ENCODE peak calls at places on chromosomes 4 and X, in six cellular contexts. One of them, this sample, is unnamed.

GRCh38 chr4:33625762-33626161 is 2618.6 kb downstream of the ARAP2 start:
- DNase-seq in left kidney: peak
- DNase-seq in CD8-positive, alpha-beta T cell: no peak
- DNase-seq in iris pigment epithelial cell: no peak
- DNase-seq in NCI-H2081: peak
- DNase-seq in putamen: no peak
- DNase-seq in this sample: no peak

GRCh38 chr4:142976482-142976881 is 130.4 kb upstream of the INPP4B start:
- DNase-seq in left kidney: no peak
- DNase-seq in CD8-positive, alpha-beta T cell: no peak
- DNase-seq in iris pigment epithelial cell: no peak
- DNase-seq in NCI-H2081: no peak
- DNase-seq in putamen: no peak
- DNase-seq in this sample: no peak

GRCh38 chr4:155604718-155605601 is 61.7 kb upstream of the GUCY1A1 start:
- DNase-seq in left kidney: no peak
- DNase-seq in CD8-positive, alpha-beta T cell: no peak
- DNase-seq in iris pigment epithelial cell: peak
- DNase-seq in NCI-H2081: no peak
- DNase-seq in putamen: no peak
- DNase-seq in this sample: no peak

GRCh38 chr4:88591787-88592599 is at the start of gene HERC3:
- DNase-seq in left kidney: peak
- DNase-seq in CD8-positive, alpha-beta T cell: peak
- DNase-seq in iris pigment epithelial cell: peak
- DNase-seq in NCI-H2081: peak
- DNase-seq in putamen: peak
- DNase-seq in this sample: no peak

GRCh38 chr4:186772936-186773335 is 49.3 kb upstream of the FAT1 start:
- DNase-seq in left kidney: no peak
- DNase-seq in CD8-positive, alpha-beta T cell: no peak
- DNase-seq in iris pigment epithelial cell: peak
- DNase-seq in NCI-H2081: no peak
- DNase-seq in putamen: no peak
- DNase-seq in this sample: no peak

GRCh38 chr4:10063544-10064300 is 42.4 kb upstream of the SLC2A9 start:
- DNase-seq in left kidney: peak
- DNase-seq in CD8-positive, alpha-beta T cell: no peak
- DNase-seq in iris pigment epithelial cell: peak
- DNase-seq in NCI-H2081: peak
- DNase-seq in putamen: peak
- DNase-seq in this sample: no peak

GRCh38 chrX:24167719-24168472 is 18.4 kb downstream of the ZFX start:
- DNase-seq in left kidney: no peak
- DNase-seq in CD8-positive, alpha-beta T cell: no peak
- DNase-seq in iris pigment epithelial cell: no peak
- DNase-seq in NCI-H2081: no peak
- DNase-seq in putamen: no peak
- DNase-seq in this sample: no peak

GRCh38 chr4:78602334-78602733 is 50.8 kb downstream of the ANXA3 start:
- DNase-seq in left kidney: no peak
- DNase-seq in CD8-positive, alpha-beta T cell: no peak
- DNase-seq in iris pigment epithelial cell: no peak
- DNase-seq in NCI-H2081: peak
- DNase-seq in putamen: no peak
- DNase-seq in this sample: no peak

GRCh38 chr4:70996014-70996353 is 2.5 kb downstream of the DCK start:
- DNase-seq in left kidney: no peak
- DNase-seq in CD8-positive, alpha-beta T cell: peak
- DNase-seq in iris pigment epithelial cell: no peak
- DNase-seq in NCI-H2081: no peak
- DNase-seq in putamen: peak
- DNase-seq in this sample: no peak

GRCh38 chr4:105215609-105216313 is 69.1 kb downstream of the TET2 start:
- DNase-seq in left kidney: no peak
- DNase-seq in CD8-positive, alpha-beta T cell: no peak
- DNase-seq in iris pigment epithelial cell: peak
- DNase-seq in NCI-H2081: no peak
- DNase-seq in putamen: no peak
- DNase-seq in this sample: no peak

GRCh38 chrX:13024911-13025454 is 19.4 kb downstream of the FAM9C start:
- DNase-seq in left kidney: no peak
- DNase-seq in CD8-positive, alpha-beta T cell: no peak
- DNase-seq in iris pigment epithelial cell: no peak
- DNase-seq in NCI-H2081: no peak
- DNase-seq in putamen: no peak
- DNase-seq in this sample: no peak

GRCh38 chr4:145804134-145804533 is 124.2 kb downstream of the C4orf51 start:
- DNase-seq in left kidney: no peak
- DNase-seq in CD8-positive, alpha-beta T cell: no peak
- DNase-seq in iris pigment epithelial cell: peak
- DNase-seq in NCI-H2081: no peak
- DNase-seq in putamen: no peak
- DNase-seq in this sample: no peak

GRCh38 chr4:19739101-19739651 is 512.5 kb upstream of the SLIT2 start:
- DNase-seq in left kidney: peak
- DNase-seq in CD8-positive, alpha-beta T cell: no peak
- DNase-seq in iris pigment epithelial cell: peak
- DNase-seq in NCI-H2081: no peak
- DNase-seq in putamen: no peak
- DNase-seq in this sample: no peak

This sample was measured in SK-N-MC.